ENCODE peak calls at places on chromosomes 11 and 22, in five cellular contexts. C is left kidney, Z is fibroblast of lung, T is left colon, L is GM06990. P is an unnamed sample.

GRCh38 chr22:44940121-44940520 is 69.7 kb downstream of the PHF21B start:
- DNase-seq in C (no peak), Z (no peak), T (no peak), L (no peak), P (no peak)

GRCh38 chr11:128598755-128599154 is 11.4 kb upstream of the ETS1 start:
- DNase-seq in C (no peak), Z (no peak), T (no peak), L (no peak), P (no peak)

GRCh38 chr22:43110927-43111623 is 525 bp downstream of the BIK start:
- DNase-seq in C (peak), Z (no peak), T (peak), L (peak), P (peak)

GRCh38 chr11:74932797-74933196 is 16.1 kb downstream of the XRRA1 start:
- DNase-seq in C (no peak), Z (peak), T (no peak), L (no peak), P (no peak)

GRCh38 chr22:29231971-29232959 is 26.6 kb downstream of the EMID1 start:
- DNase-seq in C (peak), Z (no peak), T (no peak), L (no peak), P (no peak)

GRCh38 chr22:22712092-22712658 is 67.8 kb downstream of the GGTLC2 start:
- DNase-seq in C (no peak), Z (no peak), T (no peak), L (no peak), P (no peak)

GRCh38 chr11:32131321-32131720 is 40.4 kb downstream of the RCN1 start:
- DNase-seq in C (no peak), Z (peak), T (no peak), L (no peak), P (no peak)

GRCh38 chr11:113904379-113905101 is at the start of gene HTR3B:
- DNase-seq in C (no peak), Z (no peak), T (no peak), L (no peak), P (no peak)

GRCh38 chr22:38840129-38840528 is 3.7 kb downstream of the NPTXR start:
- DNase-seq in C (no peak), Z (no peak), T (no peak), L (no peak), P (no peak)

GRCh38 chr11:104148696-104149095 is 15.3 kb downstream of the PDGFD start:
- DNase-seq in C (no peak), Z (no peak), T (no peak), L (no peak), P (no peak)

GRCh38 chr22:28893810-28894209 is 10.4 kb downstream of the ZNRF3 start:
- DNase-seq in C (no peak), Z (no peak), T (no peak), L (no peak), P (no peak)

GRCh38 chr22:28923826-28924732 is 40.7 kb downstream of the ZNRF3 start:
- DNase-seq in C (peak), Z (peak), T (peak), L (no peak), P (no peak)

GRCh38 chr22:35648066-35649025 is at the start of gene APOL6:
- DNase-seq in C (peak), Z (peak), T (peak), L (peak), P (no peak)

GRCh38 chr11:45885921-45886721 is 670 bp downstream of the MAPK8IP1 start:
- DNase-seq in C (peak), Z (no peak), T (no peak), L (no peak), P (no peak)

GRCh38 chr22:27474711-27475547 is 326.6 kb downstream of the MN1 start:
- DNase-seq in C (no peak), Z (peak), T (no peak), L (no peak), P (no peak)

GRCh38 chr22:29309332-29310064 is 3.0 kb downstream of the GAS2L1 start:
- DNase-seq in C (no peak), Z (no peak), T (peak), L (no peak), P (no peak)

GRCh38 chr11:62012451-62013265 is 45.2 kb upstream of the FTH1 start:
- DNase-seq in C (peak), Z (peak), T (no peak), L (no peak), P (no peak)

GRCh38 chr11:128343870-128344269 is 243.5 kb downstream of the ETS1 start:
- DNase-seq in C (no peak), Z (no peak), T (no peak), L (peak), P (no peak)